ENCODE peak calls at places on chromosome 1, in five cellular contexts. V, L, X, E and O are unnamed samples.
A peak's percentile ranks its signal among the peaks of the same experiment; 100 is the strongest.

GRCh38 chr1:149927056-149927534 is 508 bp downstream of the SF3B4 start:
- DNase-seq in X (no peak), V (no peak), L (no peak), E (no peak), O (no peak)

GRCh38 chr1:36034692-36035091 is 49.2 kb upstream of the TEKT2 start:
- DNase-seq in L (peak; percentile 65), X (peak; percentile 45), V (no peak), E (no peak), O (no peak)

GRCh38 chr1:4048076-4048475 is 148.0 kb upstream of the C1orf174 start:
- DNase-seq in E (no peak), V (no peak), X (no peak), L (no peak), O (no peak)

GRCh38 chr1:229803601-229804217 is 177.7 kb downstream of the URB2 start:
- DNase-seq in X (no peak), V (no peak), E (peak; percentile 18), L (no peak), O (no peak)

GRCh38 chr1:202553560-202554038 is 156.7 kb downstream of the SYT2 start:
- DNase-seq in L (peak; percentile 91), V (no peak), X (peak; percentile 79), E (peak; percentile 16), O (no peak)

GRCh38 chr1:31714442-31715096 is 10.8 kb upstream of the COL16A1 start:
- DNase-seq in V (peak; percentile 47), L (peak; percentile 61), E (peak; percentile 29), X (peak; percentile 91), O (no peak)

GRCh38 chr1:208291923-208292711 is 47.9 kb upstream of the PLXNA2 start:
- DNase-seq in L (peak; percentile 1), X (no peak), V (no peak), E (no peak), O (no peak)

GRCh38 chr1:117059334-117059677 is 820 bp upstream of the TTF2 start:
- DNase-seq in X (no peak), E (peak; percentile 84), L (no peak), V (peak; percentile 65), O (peak; percentile 45)

GRCh38 chr1:10724948-10725852 is 71.2 kb downstream of the CASZ1 start:
- DNase-seq in X (peak; percentile 52), L (peak; percentile 21), V (no peak), E (peak; percentile 72), O (no peak)

GRCh38 chr1:31987231-31987630 is 26.4 kb upstream of the KHDRBS1 start:
- DNase-seq in L (no peak), V (no peak), E (no peak), X (no peak), O (no peak)

GRCh38 chr1:87428883-87429282 is 100.2 kb downstream of the LMO4 start:
- DNase-seq in E (no peak), L (no peak), X (no peak), V (no peak), O (no peak)

GRCh38 chr1:162130308-162130707 is 60.8 kb downstream of the NOS1AP start:
- DNase-seq in V (no peak), L (no peak), X (no peak), E (no peak), O (no peak)

GRCh38 chr1:53332188-53332564 is 4.3 kb upstream of the LRP8 start:
- DNase-seq in V (no peak), L (no peak), X (no peak), E (peak; percentile 3), O (no peak)

GRCh38 chr1:8985915-8986813 is 40.1 kb downstream of the SLC2A7 start:
- DNase-seq in L (peak; percentile 97), V (no peak), E (peak; percentile 72), X (peak; percentile 89), O (no peak)

GRCh38 chr1:32988665-32989064 is 24.1 kb upstream of the RNF19B start:
- DNase-seq in V (no peak), L (peak; percentile 83), E (no peak), X (peak; percentile 79), O (no peak)

GRCh38 chr1:1788646-1789431 is 10.6 kb upstream of the NADK start:
- DNase-seq in E (peak; percentile 30), L (peak; percentile 61), X (peak; percentile 77), V (peak; percentile 9), O (no peak)

GRCh38 chr1:218878369-218878768 is 295.3 kb upstream of the LYPLAL1 start:
- DNase-seq in X (peak; percentile 26), L (peak; percentile 79), E (no peak), V (no peak), O (no peak)

GRCh38 chr1:234069760-234070159 is 165.3 kb downstream of the SLC35F3 start:
- DNase-seq in L (no peak), V (no peak), X (peak; percentile 6), E (no peak), O (no peak)

GRCh38 chr1:30475201-30475600 is 248.2 kb downstream of the MATN1 start:
- DNase-seq in L (no peak), X (no peak), V (no peak), E (no peak), O (no peak)

GRCh38 chr1:84303154-84303830 is 1.8 kb downstream of the SAMD13 start:
- DNase-seq in E (no peak), L (peak; percentile 20), V (no peak), X (peak; percentile 19), O (no peak)

GRCh38 chr1:100353073-100353801 is 931 bp downstream of the CDC14A start:
- DNase-seq in V (peak; percentile 14), L (no peak), E (peak; percentile 45), X (peak; percentile 27), O (peak; percentile 69)

GRCh38 chr1:198699167-198700015 is 60.6 kb downstream of the PTPRC start:
- DNase-seq in E (peak; percentile 74), L (peak; percentile 51), X (peak; percentile 33), V (no peak), O (no peak)

GRCh38 chr1:37605061-37605650 is 9.4 kb upstream of the GNL2 start:
- DNase-seq in E (no peak), L (no peak), X (no peak), V (no peak), O (no peak)

GRCh38 chr1:215731699-215732098 is 164.6 kb downstream of the KCTD3 start:
- DNase-seq in X (no peak), V (no peak), E (no peak), L (no peak), O (no peak)

GRCh38 chr1:162302660-162303344 is 73.9 kb downstream of the SPATA46 start:
- DNase-seq in E (no peak), X (peak; percentile 16), L (peak; percentile 59), V (no peak), O (no peak)

GRCh38 chr1:181135462-181135781 is 46.9 kb downstream of the IER5 start:
- DNase-seq in V (peak; percentile 67), E (no peak), X (peak; percentile 45), L (no peak), O (no peak)

GRCh38 chr1:8545078-8545477 is 227.2 kb downstream of the SLC45A1 start:
- DNase-seq in V (no peak), L (no peak), E (no peak), X (no peak), O (no peak)

GRCh38 chr1:89100366-89100765 is 25.5 kb downstream of the GBP2 start:
- DNase-seq in V (no peak), E (no peak), X (no peak), L (no peak), O (no peak)

GRCh38 chr1:111990878-111991760 is 1.7 kb upstream of the KCND3 start:
- DNase-seq in V (no peak), X (peak; percentile 12), E (peak; percentile 83), L (peak; percentile 33), O (no peak)

GRCh38 chr1:56411484-56412180 is 167.7 kb downstream of the PLPP3 start:
- DNase-seq in L (peak; percentile 62), V (no peak), E (peak; percentile 60), X (no peak), O (no peak)
- TF ChIP-seq CTCF in L (peak; percentile 41), V (no peak), E (no peak), X (no peak), O (no peak)

DNA sequence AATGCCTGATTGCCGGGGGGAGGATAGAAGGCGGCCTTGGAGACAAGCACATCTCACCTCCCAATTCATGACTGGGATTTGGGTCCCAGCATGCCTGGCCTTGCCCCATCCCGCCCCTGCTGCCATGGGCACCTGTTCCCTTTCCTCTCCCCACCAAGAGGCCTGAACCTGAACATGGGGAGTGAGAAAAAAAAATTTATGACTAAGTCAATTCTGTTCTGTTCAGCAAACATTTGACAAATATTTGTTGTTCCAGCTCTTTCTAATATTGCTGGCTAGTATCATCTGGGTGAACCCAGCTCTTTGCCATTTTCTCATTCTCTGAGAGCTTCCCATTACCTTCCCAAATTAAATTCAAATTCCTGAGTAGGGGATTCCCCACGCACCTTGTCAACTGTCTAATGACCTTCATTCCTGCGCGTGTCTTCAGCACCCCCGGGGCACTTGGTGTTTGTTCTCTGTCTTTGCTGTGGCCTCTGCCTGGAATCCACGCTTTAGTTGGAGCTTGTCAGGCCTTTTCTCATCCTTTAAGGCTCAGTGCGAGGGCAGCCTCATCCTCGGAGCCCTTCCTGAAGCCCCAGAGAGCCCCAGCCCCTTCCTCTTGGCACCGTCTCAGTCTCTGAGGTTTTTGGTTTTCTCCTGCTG is 42.7 kb downstream of the ARHGEF10L start:
- DNase-seq in E (no peak), V (no peak), L (no peak), X (no peak), O (no peak)
- TF ChIP-seq CTCF in E (no peak), V (no peak), L (no peak), X (no peak), O (no peak)

DNA sequence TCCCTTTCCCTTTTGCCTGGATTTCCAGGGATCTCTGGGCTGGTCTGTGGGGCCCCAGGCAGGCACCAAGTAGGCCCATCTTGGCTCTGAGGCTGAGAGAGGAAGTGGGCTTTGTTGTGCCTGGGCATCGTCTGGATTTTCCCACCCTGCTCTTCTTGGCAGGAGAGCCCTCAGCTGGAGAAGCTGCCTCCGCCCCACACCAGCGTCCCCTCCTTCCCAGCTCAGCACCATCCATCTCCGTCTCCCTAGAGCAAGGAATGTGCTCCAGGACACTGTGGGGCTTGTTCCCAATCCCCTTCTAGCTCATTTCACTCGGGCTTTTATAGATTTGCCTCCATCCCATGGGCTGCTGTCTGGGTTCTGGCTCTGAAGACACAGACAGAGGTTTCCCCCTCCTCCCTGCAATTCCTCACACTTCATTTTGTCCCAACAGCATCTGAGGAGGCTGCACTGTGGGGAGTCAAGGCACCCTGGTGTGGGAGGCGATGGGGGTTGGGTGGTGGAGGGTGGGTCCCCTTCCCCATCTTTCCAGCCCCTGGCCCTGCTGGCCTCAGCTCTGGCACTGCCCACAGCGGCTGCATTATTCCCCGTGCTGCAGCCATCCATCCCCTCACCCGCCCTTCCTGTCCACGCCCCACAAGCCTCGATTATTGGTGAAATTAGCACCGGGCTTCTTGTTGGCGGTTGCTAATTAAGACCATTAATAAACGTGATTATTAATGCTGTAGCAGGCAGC is 21.6 kb downstream of the RHBG start:
- DNase-seq in V (no peak), L (no peak), X (no peak), E (no peak), O (no peak)
- TF ChIP-seq CTCF in V (no peak), L (no peak), X (no peak), E (no peak), O (no peak)

DNA sequence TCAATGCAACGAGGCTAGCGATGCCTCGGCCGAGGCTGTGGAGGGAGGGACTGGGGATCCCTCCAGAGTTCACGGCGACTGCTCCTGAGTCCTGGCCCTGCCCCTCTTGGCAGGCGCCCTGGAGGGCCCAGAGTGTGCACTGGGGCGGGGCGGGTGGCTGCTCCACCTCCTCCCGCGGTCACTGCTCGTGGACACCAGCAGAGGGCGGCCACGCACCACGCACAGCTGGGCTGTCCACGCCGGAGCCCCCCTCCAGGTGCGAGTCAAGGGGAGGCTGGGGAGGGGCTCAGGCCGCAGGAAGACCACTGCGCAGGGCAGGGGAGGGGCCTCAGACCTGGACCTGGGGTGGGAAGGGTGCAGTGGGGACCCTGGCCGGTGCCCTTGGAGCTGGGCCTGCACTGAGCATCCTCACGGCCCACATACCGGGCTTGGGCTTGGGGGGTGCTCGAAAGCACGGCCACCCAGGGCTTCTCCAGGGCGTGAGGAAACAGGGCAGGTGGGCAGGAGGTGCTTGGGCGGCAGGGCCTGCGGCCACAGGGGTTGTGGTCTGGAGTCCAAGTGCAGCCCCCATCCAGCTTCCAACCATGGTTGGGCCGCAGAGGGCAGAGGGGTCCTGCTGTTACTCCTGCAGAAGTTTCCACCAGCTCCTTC is 20.6 kb upstream of the TTC34 start:
- DNase-seq in X (no peak), V (no peak), L (no peak), E (peak; percentile 53), O (no peak)
- TF ChIP-seq CTCF in X (no peak), V (peak; percentile 48), L (no peak), E (peak; percentile 21), O (peak; percentile 12)